ENCODE peak calls at places on chromosomes 11 and 22, in five cellular contexts. One of them, this sample, is unnamed.

GRCh38 chr11:34790620-34791019 is 125.6 kb downstream of the APIP start:
- DNase-seq in neuronal stem cell: no peak
- DNase-seq in IMR-90: no peak
- DNase-seq in GM23248: no peak
- DNase-seq in PC-9: no peak
- DNase-seq in this sample: no peak

GRCh38 chr11:75591371-75591770 is 29.3 kb downstream of the SERPINH1 start:
- DNase-seq in PC-9: no peak
- DNase-seq in neuronal stem cell: no peak
- DNase-seq in IMR-90: no peak
- DNase-seq in GM23248: no peak
- DNase-seq in this sample: no peak

GRCh38 chr11:65355013-65355775 is 643 bp downstream of the TIGD3 start:
- DNase-seq in neuronal stem cell: peak
- DNase-seq in GM23248: no peak
- DNase-seq in PC-9: no peak
- DNase-seq in IMR-90: no peak
- DNase-seq in this sample: no peak

GRCh38 chr22:30753701-30754100 is 59.0 kb downstream of the OSBP2 start:
- DNase-seq in PC-9: no peak
- DNase-seq in IMR-90: no peak
- DNase-seq in neuronal stem cell: no peak
- DNase-seq in GM23248: no peak
- DNase-seq in this sample: no peak

GRCh38 chr11:97015327-97015726 is 625.5 kb downstream of the JRKL start:
- DNase-seq in IMR-90: no peak
- DNase-seq in neuronal stem cell: no peak
- DNase-seq in PC-9: no peak
- DNase-seq in GM23248: no peak
- DNase-seq in this sample: no peak

GRCh38 chr11:6473481-6474422 is at the start of gene TRIM3:
- DNase-seq in IMR-90: peak
- DNase-seq in GM23248: peak
- DNase-seq in PC-9: peak
- DNase-seq in neuronal stem cell: peak
- DNase-seq in this sample: peak

GRCh38 chr11:19368726-19369364 is 128.1 kb upstream of the E2F8 start:
- DNase-seq in PC-9: no peak
- DNase-seq in IMR-90: no peak
- DNase-seq in neuronal stem cell: no peak
- DNase-seq in GM23248: peak
- DNase-seq in this sample: peak

GRCh38 chr22:36192601-36193000 is 9.0 kb downstream of the APOL4 start:
- DNase-seq in neuronal stem cell: no peak
- DNase-seq in PC-9: no peak
- DNase-seq in IMR-90: no peak
- DNase-seq in GM23248: no peak
- DNase-seq in this sample: no peak

GRCh38 chr11:27462543-27462942 is 10.0 kb downstream of the LGR4 start:
- DNase-seq in IMR-90: no peak
- DNase-seq in GM23248: peak
- DNase-seq in neuronal stem cell: no peak
- DNase-seq in PC-9: no peak
- DNase-seq in this sample: no peak

GRCh38 chr11:108197351-108197750 is 25.1 kb downstream of the NPAT start:
- DNase-seq in neuronal stem cell: no peak
- DNase-seq in GM23248: no peak
- DNase-seq in IMR-90: no peak
- DNase-seq in PC-9: no peak
- DNase-seq in this sample: no peak

GRCh38 chr22:20803696-20804324 is 29.9 kb downstream of the SERPIND1 start:
- DNase-seq in PC-9: no peak
- DNase-seq in IMR-90: peak
- DNase-seq in GM23248: peak
- DNase-seq in neuronal stem cell: peak
- DNase-seq in this sample: peak

GRCh38 chr22:19877626-19878339 is 23.1 kb upstream of the GNB1L start:
- DNase-seq in PC-9: no peak
- DNase-seq in GM23248: no peak
- DNase-seq in neuronal stem cell: no peak
- DNase-seq in IMR-90: peak
- DNase-seq in this sample: peak

GRCh38 chr11:112280268-112281126 is 19.8 kb upstream of the PLET1 start:
- DNase-seq in IMR-90: peak
- DNase-seq in PC-9: peak
- DNase-seq in neuronal stem cell: peak
- DNase-seq in GM23248: peak
- DNase-seq in this sample: peak

GRCh38 chr11:112656772-112657428 is 304.3 kb upstream of the NCAM1 start:
- DNase-seq in GM23248: peak
- DNase-seq in IMR-90: peak
- DNase-seq in neuronal stem cell: no peak
- DNase-seq in PC-9: peak
- DNase-seq in this sample: peak

GRCh38 chr11:86740628-86741488 is 59.5 kb upstream of the PRSS23 start:
- DNase-seq in PC-9: peak
- DNase-seq in neuronal stem cell: peak
- DNase-seq in GM23248: peak
- DNase-seq in IMR-90: peak
- DNase-seq in this sample: peak

GRCh38 chr11:115739121-115739520 is 234.9 kb upstream of the CADM1 start:
- DNase-seq in PC-9: no peak
- DNase-seq in IMR-90: no peak
- DNase-seq in GM23248: no peak
- DNase-seq in neuronal stem cell: peak
- DNase-seq in this sample: peak

GRCh38 chr22:27554106-27554814 is 247.3 kb downstream of the MN1 start:
- DNase-seq in IMR-90: peak
- DNase-seq in neuronal stem cell: no peak
- DNase-seq in PC-9: no peak
- DNase-seq in GM23248: peak
- DNase-seq in this sample: peak

GRCh38 chr22:19806213-19807160 is 45.9 kb downstream of the TBX1 start:
- DNase-seq in GM23248: no peak
- DNase-seq in PC-9: peak
- DNase-seq in neuronal stem cell: no peak
- DNase-seq in IMR-90: no peak
- DNase-seq in this sample: peak

GRCh38 chr22:44354288-44354687 is 41.5 kb upstream of the SHISAL1 start:
- DNase-seq in GM23248: no peak
- DNase-seq in PC-9: no peak
- DNase-seq in IMR-90: no peak
- DNase-seq in neuronal stem cell: no peak
- DNase-seq in this sample: no peak

GRCh38 chr11:9747816-9748215 is 83.9 kb downstream of the SWAP70 start:
- DNase-seq in IMR-90: no peak
- DNase-seq in neuronal stem cell: no peak
- DNase-seq in GM23248: no peak
- DNase-seq in PC-9: no peak
- DNase-seq in this sample: no peak

GRCh38 chr11:69330330-69330729 is 36.4 kb downstream of the MYEOV start:
- DNase-seq in PC-9: no peak
- DNase-seq in IMR-90: no peak
- DNase-seq in neuronal stem cell: no peak
- DNase-seq in GM23248: no peak
- DNase-seq in this sample: no peak
- H2AFZ ChIP-seq in PC-9: no peak
- H2AFZ ChIP-seq in IMR-90: no peak
- H2AFZ ChIP-seq in neuronal stem cell: no peak
- H2AFZ ChIP-seq in GM23248: no peak
- H2AFZ ChIP-seq in this sample: no peak

GRCh38 chr11:33694346-33695050 is 6.1 kb downstream of the C11orf91 start:
- DNase-seq in GM23248: no peak
- DNase-seq in neuronal stem cell: no peak
- DNase-seq in IMR-90: no peak
- DNase-seq in PC-9: peak
- DNase-seq in this sample: no peak
- H2AFZ ChIP-seq in GM23248: no peak
- H2AFZ ChIP-seq in neuronal stem cell: peak
- H2AFZ ChIP-seq in IMR-90: peak
- H2AFZ ChIP-seq in PC-9: no peak
- H2AFZ ChIP-seq in this sample: no peak

GRCh38 chr11:2398664-2399355 is 1.7 kb upstream of the TSSC4 start:
- DNase-seq in IMR-90: no peak
- DNase-seq in PC-9: no peak
- DNase-seq in neuronal stem cell: no peak
- DNase-seq in GM23248: no peak
- DNase-seq in this sample: no peak

GRCh38 chr11:2400761-2401435 is 348 bp downstream of the TSSC4 start:
- DNase-seq in PC-9: no peak
- DNase-seq in IMR-90: no peak
- DNase-seq in neuronal stem cell: no peak
- DNase-seq in GM23248: peak
- DNase-seq in this sample: no peak

GRCh38 chr11:2401436-2401984 is 960 bp downstream of the TSSC4 start:
- DNase-seq in PC-9: no peak
- DNase-seq in IMR-90: no peak
- DNase-seq in neuronal stem cell: no peak
- DNase-seq in GM23248: no peak
- DNase-seq in this sample: no peak

GRCh38 chr11:2400069-2400760 is at the start of gene TSSC4:
- DNase-seq in neuronal stem cell: peak
- DNase-seq in PC-9: peak
- DNase-seq in GM23248: peak
- DNase-seq in IMR-90: peak
- DNase-seq in this sample: peak

GRCh38 chr11:2399488-2400068 is 972 bp upstream of the TSSC4 start:
- DNase-seq in PC-9: no peak
- DNase-seq in GM23248: peak
- DNase-seq in neuronal stem cell: no peak
- DNase-seq in IMR-90: no peak
- DNase-seq in this sample: peak
- H2AFZ ChIP-seq in PC-9: peak
- H2AFZ ChIP-seq in GM23248: peak
- H2AFZ ChIP-seq in neuronal stem cell: peak
- H2AFZ ChIP-seq in IMR-90: peak
- H2AFZ ChIP-seq in this sample: no peak

GRCh38 chr11:101880208-101880607 is 34.6 kb upstream of the CEP126 start:
- DNase-seq in IMR-90: peak
- DNase-seq in GM23248: peak
- DNase-seq in PC-9: peak
- DNase-seq in neuronal stem cell: no peak
- DNase-seq in this sample: peak
- H2AFZ ChIP-seq in IMR-90: no peak
- H2AFZ ChIP-seq in GM23248: peak
- H2AFZ ChIP-seq in PC-9: no peak
- H2AFZ ChIP-seq in neuronal stem cell: peak
- H2AFZ ChIP-seq in this sample: no peak

GRCh38 chr22:33921576-33922181 is 1.4 kb upstream of the LARGE1 start:
- DNase-seq in PC-9: no peak
- DNase-seq in IMR-90: peak
- DNase-seq in GM23248: peak
- DNase-seq in neuronal stem cell: peak
- DNase-seq in this sample: peak

GRCh38 chr22:33923660-33924246 is 3.5 kb upstream of the LARGE1 start:
- DNase-seq in GM23248: peak
- DNase-seq in PC-9: peak
- DNase-seq in IMR-90: peak
- DNase-seq in neuronal stem cell: peak
- DNase-seq in this sample: peak

GRCh38 chr22:33920927-33921575 is 775 bp upstream of the LARGE1 start:
- DNase-seq in neuronal stem cell: peak
- DNase-seq in GM23248: peak
- DNase-seq in PC-9: peak
- DNase-seq in IMR-90: peak
- DNase-seq in this sample: peak

GRCh38 chr22:33922268-33922667 is 2.0 kb upstream of the LARGE1 start:
- DNase-seq in IMR-90: peak
- DNase-seq in neuronal stem cell: no peak
- DNase-seq in GM23248: peak
- DNase-seq in PC-9: no peak
- DNase-seq in this sample: peak

DNA sequence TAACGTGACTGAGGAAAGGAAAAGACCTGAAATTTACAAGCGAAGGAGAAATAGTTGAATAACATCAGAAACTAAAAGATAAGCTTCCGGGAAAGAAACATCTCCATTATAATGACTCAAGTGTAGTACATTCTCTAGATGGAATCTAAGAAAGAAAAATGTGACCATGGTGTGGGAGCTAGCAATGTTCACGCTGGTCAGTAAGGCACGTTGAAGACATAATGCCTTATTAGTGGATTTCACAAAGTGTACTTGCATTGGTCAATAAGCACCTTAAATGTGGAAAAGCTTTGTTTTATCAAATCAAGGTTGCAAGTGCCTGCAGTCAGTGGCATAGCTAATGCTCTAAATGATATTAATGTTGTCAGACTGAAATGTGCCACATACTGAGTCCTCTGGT is 2.8 kb upstream of the LARGE1 start:
- DNase-seq in IMR-90: peak
- DNase-seq in PC-9: no peak
- DNase-seq in neuronal stem cell: no peak
- DNase-seq in GM23248: peak
- DNase-seq in this sample: peak
- H2AFZ ChIP-seq in IMR-90: no peak
- H2AFZ ChIP-seq in PC-9: no peak
- H2AFZ ChIP-seq in neuronal stem cell: peak
- H2AFZ ChIP-seq in GM23248: peak
- H2AFZ ChIP-seq in this sample: peak

This sample was measured in fibroblast of lung.